ENCODE peak calls at places on chromosome 21, in five cellular contexts. One of them, this sample, is unnamed.

GRCh38 chr21:36338975-36339374 is 19.0 kb downstream of the MORC3 start:
- DNase-seq in CD14-positive monocyte: no peak
- DNase-seq in GM10248: no peak
- DNase-seq in H9: no peak
- DNase-seq in MM.1S: no peak
- DNase-seq in this sample: no peak

GRCh38 chr21:36783612-36784383 is 84.9 kb downstream of the SIM2 start:
- DNase-seq in CD14-positive monocyte: no peak
- DNase-seq in GM10248: no peak
- DNase-seq in H9: no peak
- DNase-seq in MM.1S: no peak
- DNase-seq in this sample: peak

GRCh38 chr21:25858328-25858727 is 123.6 kb downstream of the GABPA start:
- DNase-seq in CD14-positive monocyte: no peak
- DNase-seq in GM10248: no peak
- DNase-seq in H9: no peak
- DNase-seq in MM.1S: no peak
- DNase-seq in this sample: no peak

GRCh38 chr21:16492892-16493291 is 763.1 kb downstream of the USP25 start:
- DNase-seq in CD14-positive monocyte: no peak
- DNase-seq in GM10248: no peak
- DNase-seq in H9: no peak
- DNase-seq in MM.1S: peak
- DNase-seq in this sample: no peak

GRCh38 chr21:29645666-29646553 is 293.9 kb downstream of the GRIK1 start:
- DNase-seq in CD14-positive monocyte: no peak
- DNase-seq in GM10248: no peak
- DNase-seq in H9: no peak
- DNase-seq in MM.1S: no peak
- DNase-seq in this sample: no peak

GRCh38 chr21:29697555-29698193 is 242.1 kb downstream of the GRIK1 start:
- DNase-seq in CD14-positive monocyte: no peak
- DNase-seq in GM10248: peak
- DNase-seq in H9: no peak
- DNase-seq in MM.1S: no peak
- DNase-seq in this sample: no peak

GRCh38 chr21:35384375-35384774 is 335.3 kb upstream of the RUNX1 start:
- DNase-seq in CD14-positive monocyte: no peak
- DNase-seq in GM10248: no peak
- DNase-seq in H9: no peak
- DNase-seq in MM.1S: no peak
- DNase-seq in this sample: no peak

GRCh38 chr21:25565272-25566199 is 41.7 kb downstream of the MRPL39 start:
- DNase-seq in CD14-positive monocyte: no peak
- DNase-seq in GM10248: no peak
- DNase-seq in H9: no peak
- DNase-seq in MM.1S: no peak
- DNase-seq in this sample: no peak

GRCh38 chr21:35738342-35738961 is 321.9 kb downstream of the SETD4 start:
- DNase-seq in CD14-positive monocyte: no peak
- DNase-seq in GM10248: no peak
- DNase-seq in H9: no peak
- DNase-seq in MM.1S: no peak
- DNase-seq in this sample: no peak

GRCh38 chr21:16863541-16863940 is 649.3 kb upstream of the CXADR start:
- DNase-seq in CD14-positive monocyte: no peak
- DNase-seq in GM10248: no peak
- DNase-seq in H9: no peak
- DNase-seq in MM.1S: no peak
- DNase-seq in this sample: peak

GRCh38 chr21:21730524-21730923 is 732.3 kb downstream of the NCAM2 start:
- DNase-seq in CD14-positive monocyte: no peak
- DNase-seq in GM10248: no peak
- DNase-seq in H9: no peak
- DNase-seq in MM.1S: no peak
- DNase-seq in this sample: no peak

GRCh38 chr21:23111070-23111605 is 2112.9 kb downstream of the NCAM2 start:
- DNase-seq in CD14-positive monocyte: no peak
- DNase-seq in GM10248: no peak
- DNase-seq in H9: no peak
- DNase-seq in MM.1S: no peak
- DNase-seq in this sample: no peak

GRCh38 chr21:17196619-17197018 is 316.2 kb upstream of the CXADR start:
- DNase-seq in CD14-positive monocyte: no peak
- DNase-seq in GM10248: no peak
- DNase-seq in H9: no peak
- DNase-seq in MM.1S: no peak
- DNase-seq in this sample: no peak

GRCh38 chr21:31354604-31355443 is 10.8 kb upstream of the TIAM1 start:
- DNase-seq in CD14-positive monocyte: no peak
- DNase-seq in GM10248: no peak
- DNase-seq in H9: no peak
- DNase-seq in MM.1S: no peak
- DNase-seq in this sample: peak

GRCh38 chr21:14070049-14070893 is 140.5 kb downstream of the LIPI start:
- DNase-seq in CD14-positive monocyte: no peak
- DNase-seq in GM10248: no peak
- DNase-seq in H9: peak
- DNase-seq in MM.1S: no peak
- DNase-seq in this sample: no peak

GRCh38 chr21:35593000-35593502 is 467.3 kb downstream of the SETD4 start:
- DNase-seq in CD14-positive monocyte: no peak
- DNase-seq in GM10248: no peak
- DNase-seq in H9: no peak
- DNase-seq in MM.1S: no peak
- DNase-seq in this sample: peak

GRCh38 chr21:27831821-27832569 is 865.1 kb upstream of the ADAMTS5 start:
- DNase-seq in CD14-positive monocyte: no peak
- DNase-seq in GM10248: no peak
- DNase-seq in H9: no peak
- DNase-seq in MM.1S: no peak
- DNase-seq in this sample: peak

GRCh38 chr21:40752125-40752524 is 94.8 kb downstream of the DSCAM start:
- DNase-seq in CD14-positive monocyte: no peak
- DNase-seq in GM10248: no peak
- DNase-seq in H9: peak
- DNase-seq in MM.1S: no peak
- DNase-seq in this sample: no peak

GRCh38 chr21:36430841-36431240 is 45.6 kb downstream of the CHAF1B start:
- DNase-seq in CD14-positive monocyte: no peak
- DNase-seq in GM10248: no peak
- DNase-seq in H9: no peak
- DNase-seq in MM.1S: no peak
- DNase-seq in this sample: no peak

GRCh38 chr21:43287111-43287973 is 118.5 kb downstream of the CRYAA start:
- DNase-seq in CD14-positive monocyte: no peak
- DNase-seq in GM10248: no peak
- DNase-seq in H9: no peak
- DNase-seq in MM.1S: no peak
- DNase-seq in this sample: no peak

GRCh38 chr21:36732217-36732616 is 33.3 kb downstream of the SIM2 start:
- DNase-seq in CD14-positive monocyte: no peak
- DNase-seq in GM10248: no peak
- DNase-seq in H9: no peak
- DNase-seq in MM.1S: no peak
- DNase-seq in this sample: no peak

GRCh38 chr21:17441370-17441769 is 71.5 kb upstream of the CXADR start:
- DNase-seq in CD14-positive monocyte: no peak
- DNase-seq in GM10248: no peak
- DNase-seq in H9: no peak
- DNase-seq in MM.1S: no peak
- DNase-seq in this sample: peak

GRCh38 chr21:37060296-37060695 is 12.6 kb downstream of the PIGP start:
- DNase-seq in CD14-positive monocyte: no peak
- DNase-seq in GM10248: no peak
- DNase-seq in H9: peak
- DNase-seq in MM.1S: no peak
- DNase-seq in this sample: peak

GRCh38 chr21:20802631-20803260 is 195.5 kb upstream of the NCAM2 start:
- DNase-seq in CD14-positive monocyte: no peak
- DNase-seq in GM10248: no peak
- DNase-seq in H9: no peak
- DNase-seq in MM.1S: no peak
- DNase-seq in this sample: no peak

GRCh38 chr21:29133796-29134195 is 3.4 kb downstream of the MAP3K7CL start:
- DNase-seq in CD14-positive monocyte: no peak
- DNase-seq in GM10248: no peak
- DNase-seq in H9: peak
- DNase-seq in MM.1S: no peak
- DNase-seq in this sample: no peak

GRCh38 chr21:20388400-20388799 is 609.8 kb upstream of the NCAM2 start:
- DNase-seq in CD14-positive monocyte: no peak
- DNase-seq in GM10248: no peak
- DNase-seq in H9: peak
- DNase-seq in MM.1S: no peak
- DNase-seq in this sample: no peak

GRCh38 chr21:43917515-43918384 is 52.7 kb downstream of the AGPAT3 start:
- DNase-seq in CD14-positive monocyte: no peak
- DNase-seq in GM10248: peak
- DNase-seq in H9: no peak
- DNase-seq in MM.1S: peak
- DNase-seq in this sample: peak

GRCh38 chr21:15191342-15191741 is 126.5 kb upstream of the NRIP1 start:
- DNase-seq in CD14-positive monocyte: no peak
- DNase-seq in GM10248: no peak
- DNase-seq in H9: no peak
- DNase-seq in MM.1S: no peak
- DNase-seq in this sample: no peak
- TF ChIP-seq CTCF in CD14-positive monocyte: no peak
- TF ChIP-seq CTCF in GM10248: no peak
- TF ChIP-seq CTCF in H9: no peak
- TF ChIP-seq CTCF in MM.1S: no peak
- TF ChIP-seq CTCF in this sample: no peak

GRCh38 chr21:46458315-46459023 is at the start of gene DIP2A:
- DNase-seq in CD14-positive monocyte: peak
- DNase-seq in GM10248: peak
- DNase-seq in H9: peak
- DNase-seq in MM.1S: peak
- DNase-seq in this sample: peak

GRCh38 chr21:46456750-46457149 is 1.9 kb upstream of the DIP2A start:
- DNase-seq in CD14-positive monocyte: no peak
- DNase-seq in GM10248: no peak
- DNase-seq in H9: no peak
- DNase-seq in MM.1S: no peak
- DNase-seq in this sample: no peak

GRCh38 chr21:46459356-46460112 is 843 bp downstream of the DIP2A start:
- DNase-seq in CD14-positive monocyte: no peak
- DNase-seq in GM10248: no peak
- DNase-seq in H9: peak
- DNase-seq in MM.1S: no peak
- DNase-seq in this sample: peak

GRCh38 chr21:46457801-46458314 is 833 bp upstream of the DIP2A start:
- DNase-seq in CD14-positive monocyte: no peak
- DNase-seq in GM10248: peak
- DNase-seq in H9: peak
- DNase-seq in MM.1S: peak
- DNase-seq in this sample: peak

DNA sequence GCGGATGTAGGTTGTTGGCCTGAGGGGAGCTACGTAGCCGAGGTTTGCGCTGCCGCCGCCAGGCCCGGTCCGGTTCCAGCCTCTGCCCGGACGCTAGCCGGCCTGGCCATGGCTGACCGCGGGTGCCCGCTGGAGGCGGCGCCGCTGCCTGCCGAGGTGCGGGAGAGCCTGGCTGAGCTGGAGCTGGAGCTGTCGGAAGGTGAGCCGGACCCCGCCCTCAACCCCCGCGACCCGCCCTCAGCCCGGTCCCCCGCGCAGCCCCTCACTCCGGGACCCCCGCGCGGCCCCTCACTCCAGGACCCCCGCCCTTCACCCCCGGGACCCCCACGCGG is 299 bp downstream of the DIP2A start:
- DNase-seq in CD14-positive monocyte: no peak
- DNase-seq in GM10248: no peak
- DNase-seq in H9: no peak
- DNase-seq in MM.1S: no peak
- DNase-seq in this sample: no peak
- TF ChIP-seq CTCF in CD14-positive monocyte: no peak
- TF ChIP-seq CTCF in GM10248: no peak
- TF ChIP-seq CTCF in H9: no peak
- TF ChIP-seq CTCF in MM.1S: no peak
- TF ChIP-seq CTCF in this sample: no peak

GRCh38 chr21:38156200-38156599 is 100.6 kb upstream of the KCNJ15 start:
- DNase-seq in CD14-positive monocyte: no peak
- DNase-seq in GM10248: no peak
- DNase-seq in H9: no peak
- DNase-seq in MM.1S: no peak
- DNase-seq in this sample: no peak
- TF ChIP-seq CTCF in CD14-positive monocyte: no peak
- TF ChIP-seq CTCF in GM10248: no peak
- TF ChIP-seq CTCF in H9: no peak
- TF ChIP-seq CTCF in MM.1S: no peak
- TF ChIP-seq CTCF in this sample: no peak

GRCh38 chr21:42022906-42023305 is 12.7 kb upstream of the ZBTB21 start:
- DNase-seq in CD14-positive monocyte: no peak
- DNase-seq in GM10248: no peak
- DNase-seq in H9: no peak
- DNase-seq in MM.1S: no peak
- DNase-seq in this sample: no peak

GRCh38 chr21:42025392-42026071 is 15.4 kb upstream of the ZBTB21 start:
- DNase-seq in CD14-positive monocyte: no peak
- DNase-seq in GM10248: no peak
- DNase-seq in H9: no peak
- DNase-seq in MM.1S: no peak
- DNase-seq in this sample: no peak

GRCh38 chr21:42026072-42026415 is 15.9 kb upstream of the ZBTB21 start:
- DNase-seq in CD14-positive monocyte: no peak
- DNase-seq in GM10248: no peak
- DNase-seq in H9: no peak
- DNase-seq in MM.1S: no peak
- DNase-seq in this sample: no peak

GRCh38 chr21:42021751-42022430 is 11.7 kb upstream of the ZBTB21 start:
- DNase-seq in CD14-positive monocyte: no peak
- DNase-seq in GM10248: no peak
- DNase-seq in H9: peak
- DNase-seq in MM.1S: no peak
- DNase-seq in this sample: no peak

DNA sequence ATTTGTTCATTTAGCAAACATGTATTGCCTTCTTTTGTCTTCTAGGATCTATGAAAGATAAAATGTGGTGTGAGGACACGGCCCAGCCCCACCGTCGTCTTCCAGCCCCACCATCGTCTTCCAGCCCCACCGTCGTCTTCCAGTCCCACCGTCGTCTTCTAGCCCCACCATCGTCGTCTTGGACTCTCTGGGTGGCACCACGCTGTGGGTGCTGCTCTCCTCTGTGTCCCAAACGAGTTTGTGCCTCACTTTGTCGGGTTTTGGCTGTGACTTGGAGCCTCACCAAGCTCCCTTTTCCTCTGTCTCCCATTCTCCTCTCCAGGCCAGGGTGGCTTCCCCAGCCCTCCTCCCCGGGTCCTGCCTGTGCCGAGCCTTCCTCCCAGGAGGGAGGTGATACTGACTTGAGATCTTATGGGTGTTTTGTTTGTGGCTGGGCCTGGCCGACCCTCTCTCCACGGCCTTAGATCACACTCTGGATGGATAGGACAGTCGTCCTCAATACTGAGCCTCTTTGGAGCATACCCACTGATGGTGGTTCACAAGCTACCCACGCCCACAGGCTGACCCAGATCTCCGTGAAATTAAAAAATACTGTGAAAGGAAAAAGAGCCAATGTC is 14.2 kb upstream of the ZBTB21 start:
- DNase-seq in CD14-positive monocyte: no peak
- DNase-seq in GM10248: no peak
- DNase-seq in H9: no peak
- DNase-seq in MM.1S: no peak
- DNase-seq in this sample: no peak
- TF ChIP-seq CTCF in CD14-positive monocyte: no peak
- TF ChIP-seq CTCF in GM10248: no peak
- TF ChIP-seq CTCF in H9: no peak
- TF ChIP-seq CTCF in MM.1S: no peak
- TF ChIP-seq CTCF in this sample: no peak

This sample was measured in MCF 10A.